ENCODE peak calls at places on chromosomes 7 and 10, in eight cellular contexts. O, K, P, L, H, Z, N and G are unnamed samples.

GRCh38 chr10:8331387-8331786 is 276.9 kb downstream of the GATA3 start:
- DNase-seq in N (no peak), L (no peak), H (no peak), O (peak; percentile 23), P (peak; percentile 50), Z (no peak), K (no peak), G (peak; percentile 26)

GRCh38 chr7:18262054-18262453 is 233.5 kb upstream of the HDAC9 start:
- DNase-seq in H (no peak), Z (no peak), P (no peak), N (no peak), K (no peak), O (no peak), L (no peak), G (no peak)

GRCh38 chr7:19575909-19576557 is 132.8 kb downstream of the POLR1F start:
- DNase-seq in O (no peak), L (no peak), N (no peak), P (no peak), H (no peak), Z (no peak), K (no peak), G (no peak)

GRCh38 chr7:2785071-2785500 is 59.0 kb downstream of the GNA12 start:
- DNase-seq in K (peak; percentile 93), Z (no peak), L (no peak), H (no peak), N (no peak), P (no peak), O (no peak), G (peak; percentile 62)

GRCh38 chr7:131111081-131111576 is 216.5 kb upstream of the MKLN1 start:
- DNase-seq in H (no peak), Z (no peak), K (peak; percentile 91), P (no peak), N (no peak), L (no peak), O (peak; percentile 55), G (no peak)

GRCh38 chr7:103445228-103446020 is 583 bp downstream of the SLC26A5 start:
- DNase-seq in Z (no peak), N (no peak), P (no peak), L (no peak), O (no peak), K (peak; percentile 5), H (no peak), G (peak; percentile 30)

GRCh38 chr7:30308392-30308791 is 24.0 kb downstream of the ZNRF2 start:
- DNase-seq in O (no peak), Z (no peak), L (no peak), K (no peak), P (no peak), N (no peak), H (no peak), G (no peak)

GRCh38 chr7:121043314-121044234 is 55.1 kb downstream of the CPED1 start:
- DNase-seq in P (no peak), N (no peak), H (no peak), L (no peak), K (no peak), Z (no peak), O (no peak), G (no peak)

GRCh38 chr10:29501692-29502091 is 133.1 kb downstream of the SVIL start:
- DNase-seq in H (no peak), P (no peak), N (no peak), O (no peak), K (no peak), Z (no peak), L (no peak), G (no peak)

GRCh38 chr10:14571866-14572507 is 202.7 kb downstream of the FAM107B start:
- DNase-seq in O (peak; percentile 84), P (peak; percentile 82), N (no peak), H (no peak), L (peak; percentile 87), K (peak; percentile 87), Z (peak; percentile 87), G (no peak)

GRCh38 chr10:35409094-35409582 is 72.8 kb downstream of the CCNY start:
- DNase-seq in O (no peak), L (peak; percentile 79), P (no peak), K (peak; percentile 77), Z (no peak), N (no peak), H (no peak), G (no peak)

GRCh38 chr10:6230335-6230734 is 27.6 kb downstream of the PFKFB3 start:
- DNase-seq in Z (peak; percentile 17), O (no peak), N (no peak), L (no peak), P (no peak), H (no peak), K (no peak), G (no peak)

GRCh38 chr7:101617451-101618206 is 11.5 kb downstream of the MYL10 start:
- DNase-seq in L (no peak), N (no peak), Z (no peak), K (no peak), H (no peak), O (no peak), P (no peak), G (peak; percentile 13)

GRCh38 chr10:130611239-130611638 is 475.0 kb downstream of the GLRX3 start:
- DNase-seq in N (no peak), P (no peak), K (no peak), H (no peak), Z (no peak), O (no peak), L (no peak), G (no peak)

DNA sequence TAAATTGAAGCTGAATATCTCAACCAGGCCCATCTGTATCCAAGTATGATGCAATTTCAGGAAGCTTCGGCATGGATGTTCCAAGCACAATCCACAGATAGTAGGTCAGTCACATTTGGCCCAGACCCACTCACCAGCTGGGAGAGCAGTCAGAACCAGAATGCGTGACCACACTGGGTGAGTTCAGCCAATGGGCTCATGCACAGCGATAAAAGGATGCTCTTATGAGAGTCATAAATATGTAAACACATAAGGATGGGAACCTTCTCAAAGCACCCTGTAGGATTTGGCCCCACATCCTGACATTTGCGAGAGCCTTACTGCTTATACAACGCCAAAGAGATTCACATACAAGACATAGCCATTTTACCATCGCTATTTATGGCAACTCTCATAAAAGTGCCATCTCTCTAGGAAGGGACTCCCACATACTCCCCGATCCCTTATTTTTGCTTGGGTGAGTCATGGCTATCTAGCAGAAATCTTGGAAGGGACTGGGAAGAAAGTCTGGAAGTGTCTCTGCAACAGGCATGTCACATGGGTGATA is 3.0 kb downstream of the AFAP1L2 start:
- DNase-seq in H (peak; percentile 55), L (peak; percentile 17), N (peak; percentile 86), K (no peak), Z (no peak), P (no peak), O (no peak), G (peak; percentile 81)
- H3K27me3 ChIP-seq in H (peaks cover 25% of the 10 kb centered on the region), L (no peaks in the 10 kb centered on the region), N (no peaks in the 10 kb centered on the region), K (peaks cover 91% of the 10 kb centered on the region), Z (peaks cover 32% of the 10 kb centered on the region), P (peaks cover 18% of the 10 kb centered on the region), O (no peaks in the 10 kb centered on the region), G (no peaks in the 10 kb centered on the region)

DNA sequence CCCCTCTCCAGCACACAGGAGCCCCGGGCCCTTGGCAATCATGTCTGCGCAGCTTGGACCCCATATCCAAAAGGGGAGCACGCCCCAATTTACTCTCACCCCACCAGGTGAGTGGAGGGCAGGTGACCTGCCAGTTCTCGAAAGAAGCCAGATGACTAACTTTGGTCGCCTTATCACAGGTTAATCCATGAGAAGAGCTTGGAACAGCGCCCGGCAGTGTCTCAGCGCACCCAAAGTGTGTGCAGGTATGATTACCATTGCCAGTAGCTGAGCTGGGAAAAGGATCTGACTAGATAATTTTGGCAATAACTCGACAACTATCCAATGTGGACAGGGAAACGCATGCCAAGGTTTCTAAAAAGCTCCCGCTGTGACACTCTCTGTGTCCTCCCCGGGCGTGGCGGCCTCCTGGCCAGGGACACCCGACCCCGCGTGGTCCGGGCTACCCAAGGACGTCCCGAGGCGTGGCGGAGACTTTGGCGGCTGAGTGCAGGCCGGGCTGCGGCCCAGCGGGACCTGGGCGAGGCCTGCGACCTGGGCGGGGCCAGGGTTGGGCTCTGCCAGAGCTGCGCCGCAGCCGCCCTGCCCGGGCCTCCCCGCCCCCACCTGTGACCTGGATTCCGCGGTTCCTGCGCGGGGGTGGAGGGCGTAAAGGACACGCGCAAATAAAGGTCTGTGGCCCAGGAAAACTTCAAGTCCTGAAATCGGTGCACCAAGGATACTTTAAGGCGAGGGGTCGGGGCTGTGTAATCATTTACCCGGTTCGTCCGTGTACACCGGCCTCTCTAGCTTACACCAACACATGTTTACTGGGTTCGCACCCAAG is 13.7 kb upstream of the WAPL start:
- DNase-seq in H (peak; percentile 89), N (peak; percentile 51), K (peak; percentile 19), Z (peak; percentile 91), P (peak; percentile 25), L (peak; percentile 91), O (no peak), G (peak; percentile 94)
- H3K27ac ChIP-seq in H (peak overlapping the region; percentile 63), N (no peak overlapping the region), K (no peak overlapping the region), Z (peak overlapping the region; percentile 53), P (no peak overlapping the region), L (peak overlapping the region; percentile 16), O (no peak overlapping the region), G (peak overlapping the region; percentile 40)

GRCh38 chr10:43305881-43306280 is 39.0 kb upstream of the RASGEF1A start:
- DNase-seq in Z (no peak), O (no peak), K (no peak), H (no peak), P (no peak), N (no peak), L (no peak), G (no peak)

GRCh38 chr10:43307306-43307705 is 40.4 kb upstream of the RASGEF1A start:
- DNase-seq in H (no peak), N (no peak), Z (no peak), L (no peak), O (no peak), P (no peak), K (no peak), G (no peak)

GRCh38 chr10:43308986-43309385 is 42.1 kb upstream of the RASGEF1A start:
- DNase-seq in P (no peak), Z (no peak), O (no peak), H (no peak), N (peak; percentile 31), L (peak; percentile 28), K (no peak), G (peak; percentile 77)

GRCh38 chr10:43304687-43305333 is 37.9 kb upstream of the RASGEF1A start:
- DNase-seq in P (peak; percentile 59), O (no peak), N (peak; percentile 68), H (peak; percentile 75), L (peak; percentile 64), Z (peak; percentile 89), K (peak; percentile 11), G (peak; percentile 90)

DNA sequence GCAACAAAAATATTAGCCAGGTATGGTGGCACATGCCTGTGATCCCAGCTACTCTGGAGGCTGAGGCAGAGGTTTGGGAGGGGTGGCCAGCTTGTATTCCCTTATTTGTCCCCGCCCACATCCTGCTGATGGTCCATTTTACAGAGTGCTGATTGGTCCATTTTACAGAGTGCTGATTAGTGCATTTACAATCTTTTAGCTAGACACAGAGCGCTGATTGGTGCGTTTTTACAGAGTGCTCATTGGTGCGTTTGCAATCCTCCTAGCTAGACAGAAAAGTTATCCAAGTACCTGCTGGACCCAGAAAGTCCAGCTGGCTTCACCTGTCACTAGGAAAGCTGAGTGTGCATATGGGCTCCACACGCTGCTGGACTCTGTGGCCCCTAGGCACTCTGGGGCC is 40.0 kb upstream of the RASGEF1A start:
- DNase-seq in H (no peak), N (no peak), Z (no peak), P (no peak), K (no peak), O (no peak), L (no peak), G (no peak)
- H3K27me3 ChIP-seq in H (peaks cover 8% of the 10 kb centered on the region), N (no peaks in the 10 kb centered on the region), Z (no peaks in the 10 kb centered on the region), P (no peaks in the 10 kb centered on the region), K (peaks cover 22% of the 10 kb centered on the region), O (no peaks in the 10 kb centered on the region), L (no peaks in the 10 kb centered on the region), G (no peaks in the 10 kb centered on the region)

GRCh38 chr10:132398566-132398991 is 1.6 kb downstream of the PWWP2B start:
- DNase-seq in Z (peak; percentile 54), N (no peak), H (peak; percentile 11), K (no peak), P (peak; percentile 18), O (no peak), L (peak; percentile 72), G (peak; percentile 71)
- H3K27ac ChIP-seq in Z (peak overlapping the region; percentile 89), N (no peak overlapping the region), H (peak overlapping the region; percentile 98), K (no peak overlapping the region), P (no peak overlapping the region), O (peak overlapping the region; percentile 85), L (peak overlapping the region; percentile 93), G (no peak overlapping the region)